ENCODE peak calls at places on chromosomes 4 and X, in five cellular contexts. One of them, this sample, is unnamed.
A peak's percentile ranks its signal among the peaks of the same experiment; 100 is the strongest.

GRCh38 chr4:112284662-112285411 is 867 bp downstream of the TIFA start:
- DNase-seq in mucosa of descending colon: peak; percentile 52
- DNase-seq in mesenchymal stem cell: peak; percentile 46
- DNase-seq in breast epithelium: no peak
- DNase-seq in pancreas: no peak
- DNase-seq in this sample: no peak

GRCh38 chr4:71296945-71297344 is 41.9 kb upstream of the SLC4A4 start:
- DNase-seq in mucosa of descending colon: peak; percentile 21
- DNase-seq in breast epithelium: no peak
- DNase-seq in mesenchymal stem cell: no peak
- DNase-seq in pancreas: no peak
- DNase-seq in this sample: no peak

GRCh38 chr4:126582737-126583136 is 1050.0 kb upstream of the INTU start:
- DNase-seq in mesenchymal stem cell: peak; percentile 13
- DNase-seq in pancreas: no peak
- DNase-seq in mucosa of descending colon: no peak
- DNase-seq in breast epithelium: no peak
- DNase-seq in this sample: no peak

GRCh38 chrX:68500105-68500504 is 1.3 kb downstream of the YIPF6 start:
- DNase-seq in pancreas: no peak
- DNase-seq in breast epithelium: no peak
- DNase-seq in mesenchymal stem cell: no peak
- DNase-seq in mucosa of descending colon: no peak
- DNase-seq in this sample: no peak

GRCh38 chrX:150088042-150088441 is 149.8 kb upstream of the EOLA2 start:
- DNase-seq in mucosa of descending colon: no peak
- DNase-seq in pancreas: no peak
- DNase-seq in mesenchymal stem cell: no peak
- DNase-seq in breast epithelium: no peak
- DNase-seq in this sample: no peak

GRCh38 chrX:101759000-101759399 is 99.3 kb upstream of the ARMCX2 start:
- DNase-seq in pancreas: peak; percentile 9
- DNase-seq in mucosa of descending colon: no peak
- DNase-seq in mesenchymal stem cell: peak; percentile 52
- DNase-seq in breast epithelium: no peak
- DNase-seq in this sample: no peak

GRCh38 chrX:154051210-154051810 is 31.6 kb upstream of the IRAK1 start:
- DNase-seq in mesenchymal stem cell: peak; percentile 66
- DNase-seq in breast epithelium: peak; percentile 54
- DNase-seq in mucosa of descending colon: peak; percentile 61
- DNase-seq in pancreas: peak; percentile 42
- DNase-seq in this sample: no peak

GRCh38 chrX:2708601-2709200 is 17.6 kb downstream of the CD99 start:
- DNase-seq in breast epithelium: no peak
- DNase-seq in mesenchymal stem cell: no peak
- DNase-seq in pancreas: no peak
- DNase-seq in mucosa of descending colon: no peak
- DNase-seq in this sample: no peak

GRCh38 chr4:185644408-185644807 is 109.1 kb upstream of the PDLIM3 start:
- DNase-seq in pancreas: no peak
- DNase-seq in mucosa of descending colon: no peak
- DNase-seq in mesenchymal stem cell: no peak
- DNase-seq in breast epithelium: no peak
- DNase-seq in this sample: no peak

GRCh38 chr4:127634181-127634580 is 1.4 kb downstream of the INTU start:
- DNase-seq in mucosa of descending colon: no peak
- DNase-seq in pancreas: no peak
- DNase-seq in breast epithelium: no peak
- DNase-seq in mesenchymal stem cell: peak; percentile 39
- DNase-seq in this sample: no peak

GRCh38 chr4:7189066-7189465 is 3.3 kb upstream of the SORCS2 start:
- DNase-seq in pancreas: no peak
- DNase-seq in breast epithelium: peak; percentile 17
- DNase-seq in mesenchymal stem cell: no peak
- DNase-seq in mucosa of descending colon: no peak
- DNase-seq in this sample: peak; percentile 46

GRCh38 chr4:84681488-84682274 is 98.8 kb downstream of the CDS1 start:
- DNase-seq in pancreas: no peak
- DNase-seq in breast epithelium: no peak
- DNase-seq in mucosa of descending colon: peak; percentile 36
- DNase-seq in mesenchymal stem cell: peak; percentile 90
- DNase-seq in this sample: no peak

GRCh38 chrX:136259543-136259942 is 8.3 kb upstream of the MAP7D3 start:
- DNase-seq in mesenchymal stem cell: peak; percentile 74
- DNase-seq in pancreas: no peak
- DNase-seq in mucosa of descending colon: no peak
- DNase-seq in breast epithelium: no peak
- DNase-seq in this sample: no peak

GRCh38 chr4:159979351-159979750 is 876.5 kb downstream of the RAPGEF2 start:
- DNase-seq in breast epithelium: no peak
- DNase-seq in pancreas: no peak
- DNase-seq in mucosa of descending colon: no peak
- DNase-seq in mesenchymal stem cell: no peak
- DNase-seq in this sample: no peak

GRCh38 chr4:159977907-159978617 is 875.2 kb downstream of the RAPGEF2 start:
- DNase-seq in mucosa of descending colon: no peak
- DNase-seq in breast epithelium: no peak
- DNase-seq in mesenchymal stem cell: no peak
- DNase-seq in pancreas: no peak
- DNase-seq in this sample: no peak

GRCh38 chr4:159979953-159980352 is 877.1 kb downstream of the RAPGEF2 start:
- DNase-seq in mesenchymal stem cell: no peak
- DNase-seq in mucosa of descending colon: no peak
- DNase-seq in pancreas: no peak
- DNase-seq in breast epithelium: no peak
- DNase-seq in this sample: no peak

GRCh38 chr4:159983080-159983479 is 880.2 kb downstream of the RAPGEF2 start:
- DNase-seq in mesenchymal stem cell: no peak
- DNase-seq in pancreas: no peak
- DNase-seq in breast epithelium: no peak
- DNase-seq in mucosa of descending colon: no peak
- DNase-seq in this sample: no peak

GRCh38 chr4:159981457-159981856 is 878.6 kb downstream of the RAPGEF2 start:
- DNase-seq in mesenchymal stem cell: no peak
- DNase-seq in mucosa of descending colon: no peak
- DNase-seq in pancreas: no peak
- DNase-seq in breast epithelium: no peak
- DNase-seq in this sample: no peak
- H3K4me3 ChIP-seq in mesenchymal stem cell: no peak overlapping the region
- H3K4me3 ChIP-seq in mucosa of descending colon: no peak overlapping the region
- H3K4me3 ChIP-seq in pancreas: no peak overlapping the region
- H3K4me3 ChIP-seq in breast epithelium: no peak overlapping the region
- H3K4me3 ChIP-seq in this sample: no peak overlapping the region

GRCh38 chr4:2497324-2497723 is 28.4 kb downstream of the RNF4 start:
- DNase-seq in mesenchymal stem cell: no peak
- DNase-seq in mucosa of descending colon: no peak
- DNase-seq in breast epithelium: no peak
- DNase-seq in pancreas: no peak
- DNase-seq in this sample: no peak
- H3K36me3 ChIP-seq in mesenchymal stem cell: peaks cover 60% of the 10 kb centered on the region
- H3K36me3 ChIP-seq in mucosa of descending colon: no peaks in the 10 kb centered on the region
- H3K36me3 ChIP-seq in breast epithelium: no peaks in the 10 kb centered on the region
- H3K36me3 ChIP-seq in pancreas: peaks cover 7% of the 10 kb centered on the region
- H3K36me3 ChIP-seq in this sample: peaks cover 72% of the 10 kb centered on the region

DNA sequence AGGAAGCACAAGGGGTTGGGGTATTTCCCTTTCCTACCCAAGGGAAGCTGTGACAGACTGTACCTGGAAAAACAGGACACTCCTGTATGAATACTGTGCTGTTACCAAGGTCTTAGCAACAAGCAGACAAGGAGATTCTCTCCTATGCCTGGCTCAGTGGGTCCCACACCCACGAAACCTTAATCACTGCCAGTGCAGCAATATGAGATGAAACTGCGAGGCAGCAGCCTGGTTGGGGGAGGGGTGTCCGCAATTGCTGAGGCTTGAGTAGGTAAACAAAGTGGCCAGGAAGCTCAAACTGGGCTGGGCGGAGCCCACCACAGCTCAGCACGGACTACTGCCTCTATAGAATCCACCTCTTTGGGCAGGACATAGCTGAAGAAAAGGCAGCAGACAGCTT is 197.7 kb downstream of the INPP4B start:
- DNase-seq in mucosa of descending colon: no peak
- DNase-seq in mesenchymal stem cell: no peak
- DNase-seq in pancreas: no peak
- DNase-seq in breast epithelium: no peak
- DNase-seq in this sample: no peak
- H3K4me3 ChIP-seq in mucosa of descending colon: no peak overlapping the region
- H3K4me3 ChIP-seq in mesenchymal stem cell: no peak overlapping the region
- H3K4me3 ChIP-seq in pancreas: no peak overlapping the region
- H3K4me3 ChIP-seq in breast epithelium: no peak overlapping the region
- H3K4me3 ChIP-seq in this sample: no peak overlapping the region

DNA sequence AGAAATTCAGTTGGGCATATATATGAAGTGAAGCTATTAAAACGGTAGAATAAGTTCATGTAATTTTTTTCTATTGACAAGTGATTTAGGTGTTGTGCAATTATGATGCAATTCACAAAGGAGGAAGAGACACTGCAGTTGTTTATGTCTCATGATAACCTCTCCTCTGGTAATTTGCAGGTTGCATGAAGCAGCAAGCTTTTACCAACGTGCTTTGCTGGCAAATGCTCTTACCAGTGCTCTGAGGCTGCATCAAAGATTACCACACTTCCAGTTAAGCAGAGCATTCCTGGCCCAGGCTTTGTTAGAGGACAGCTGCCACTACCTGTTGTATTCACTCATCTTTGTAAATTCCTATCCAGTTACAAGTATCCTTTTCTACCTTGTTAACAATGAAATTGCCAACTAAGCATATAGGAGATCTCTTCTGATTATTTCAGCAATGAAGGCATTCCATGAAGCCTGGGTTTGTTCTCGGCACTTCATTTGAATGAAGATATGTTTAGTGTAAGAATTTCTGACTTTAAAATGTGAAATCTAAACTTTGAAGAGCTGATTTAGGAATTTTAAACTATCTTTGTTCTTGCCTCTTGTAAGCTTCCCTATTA is 3.9 kb downstream of the TMEM33 start:
- DNase-seq in pancreas: no peak
- DNase-seq in mucosa of descending colon: no peak
- DNase-seq in mesenchymal stem cell: peak; percentile 69
- DNase-seq in breast epithelium: no peak
- DNase-seq in this sample: no peak
- H3K36me3 ChIP-seq in pancreas: no peaks in the 10 kb centered on the region
- H3K36me3 ChIP-seq in mucosa of descending colon: no peaks in the 10 kb centered on the region
- H3K36me3 ChIP-seq in mesenchymal stem cell: no peaks in the 10 kb centered on the region
- H3K36me3 ChIP-seq in breast epithelium: no peaks in the 10 kb centered on the region
- H3K36me3 ChIP-seq in this sample: peaks cover 54% of the 10 kb centered on the region

This sample was measured in upper lobe of right lung.